ENCODE peak calls at places on chromosomes 7 and 10, in six cellular contexts. N, U, W, G, Q and O are unnamed samples.
A peak's percentile ranks its signal among the peaks of the same experiment; 100 is the strongest.

GRCh38 chr7:111622084-111622483 is 59.8 kb upstream of the IMMP2L start:
- DNase-seq in N (no peak), U (no peak), W (no peak), G (no peak), Q (no peak), O (no peak)

GRCh38 chr10:79192677-79193003 is 123.9 kb downstream of the ZMIZ1 start:
- DNase-seq in N (no peak), U (no peak), W (no peak), G (peak; percentile 88), Q (peak; percentile 57), O (no peak)

GRCh38 chr7:27166475-27167169 is 1.3 kb upstream of the HOXA9 start:
- DNase-seq in N (no peak), U (no peak), W (no peak), G (peak; percentile 62), Q (no peak), O (no peak)

GRCh38 chr10:62063795-62064472 is 162.4 kb downstream of the ARID5B start:
- DNase-seq in N (no peak), U (no peak), W (no peak), G (peak; percentile 19), Q (no peak), O (no peak)

GRCh38 chr7:117386125-117386709 is 41.1 kb downstream of the ASZ1 start:
- DNase-seq in N (peak; percentile 26), U (no peak), W (no peak), G (no peak), Q (no peak), O (no peak)

GRCh38 chr10:46559231-46559671 is 2.8 kb upstream of the GPRIN2 start:
- DNase-seq in N (no peak), U (no peak), W (no peak), G (no peak), Q (no peak), O (no peak)

GRCh38 chr10:22710139-22710745 is 4.1 kb downstream of the PIP4K2A start:
- DNase-seq in N (no peak), U (peak; percentile 30), W (no peak), G (no peak), Q (no peak), O (no peak)

GRCh38 chr10:80588506-80589020 is 50.9 kb downstream of the SH2D4B start:
- DNase-seq in N (no peak), U (no peak), W (no peak), G (peak; percentile 8), Q (no peak), O (no peak)

GRCh38 chr7:25186436-25186835 is 41.9 kb downstream of the NPVF start:
- DNase-seq in N (no peak), U (no peak), W (no peak), G (no peak), Q (no peak), O (no peak)

GRCh38 chr10:49645417-49646255 is 31.8 kb downstream of the CHAT start:
- DNase-seq in N (no peak), U (no peak), W (no peak), G (no peak), Q (no peak), O (no peak)

GRCh38 chr10:31745612-31746376 is 182.8 kb downstream of the ARHGAP12 start:
- DNase-seq in N (peak; percentile 89), U (no peak), W (peak; percentile 40), G (peak; percentile 98), Q (peak; percentile 73), O (peak; percentile 24)

GRCh38 chr10:43708256-43708655 is 59.6 kb upstream of the ZNF32 start:
- DNase-seq in N (no peak), U (no peak), W (no peak), G (no peak), Q (no peak), O (no peak)

GRCh38 chr10:87578799-87579401 is 74.2 kb downstream of the MINPP1 start:
- DNase-seq in N (peak; percentile 35), U (no peak), W (no peak), G (peak; percentile 38), Q (no peak), O (no peak)

GRCh38 chr10:110783509-110784103 is 88.1 kb upstream of the PDCD4 start:
- DNase-seq in N (peak; percentile 52), U (no peak), W (no peak), G (peak; percentile 10), Q (no peak), O (no peak)

GRCh38 chr10:86603256-86603655 is 51.1 kb upstream of the OPN4 start:
- DNase-seq in N (no peak), U (no peak), W (no peak), G (no peak), Q (no peak), O (no peak)